ENCODE peak calls at places on chromosomes 1 and 21, in ten cellular contexts. N is hypothalamus, D is EL, P is mucosa of gallbladder, S is cerebellum, W is pancreas, J is NCI-H748 treated with DMSO at 0.1 percent for 48 hours, T is GM03348, R is T-helper 17 cell, G is GM04504. V is an unnamed sample.

GRCh38 chr21:30710499-30710898 is 8.1 kb downstream of the KRTAP21-3 start:
- DNase-seq in W (no peak), N (no peak), T (no peak), P (no peak), G (no peak), R (no peak), S (no peak), D (no peak), J (no peak), V (no peak)

GRCh38 chr1:81780705-81781454 is 19.9 kb upstream of the ADGRL2 start:
- DNase-seq in W (no peak), N (no peak), D (no peak), S (no peak), G (no peak), T (no peak), R (no peak), J (no peak), P (no peak), V (no peak)

GRCh38 chr21:14401217-14401616 is 18.3 kb upstream of the HSPA13 start:
- DNase-seq in W (no peak), R (no peak), T (no peak), S (no peak), G (no peak), P (no peak), J (no peak), D (no peak), N (no peak), V (no peak)

GRCh38 chr21:31386006-31386405 is 41.9 kb upstream of the TIAM1 start:
- DNase-seq in G (no peak), N (no peak), S (no peak), R (no peak), D (no peak), W (no peak), J (no peak), T (no peak), P (no peak), V (no peak)

GRCh38 chr1:178011101-178011828 is 41.4 kb upstream of the SEC16B start:
- DNase-seq in S (no peak), T (peak), N (no peak), P (no peak), R (no peak), J (no peak), G (no peak), D (peak), W (no peak), V (no peak)

GRCh38 chr1:156118175-156118868 is 3.8 kb downstream of the LMNA start:
- DNase-seq in S (no peak), W (peak), J (no peak), G (no peak), T (peak), R (no peak), P (no peak), N (no peak), D (peak), V (no peak)

GRCh38 chr1:230334447-230334837 is 91.7 kb downstream of the PGBD5 start:
- DNase-seq in P (no peak), G (no peak), N (no peak), S (no peak), W (no peak), R (no peak), T (no peak), D (no peak), J (no peak), V (no peak)

GRCh38 chr1:17189632-17190525 is 15.0 kb upstream of the PADI1 start:
- DNase-seq in G (peak), D (peak), S (no peak), P (no peak), W (no peak), R (no peak), T (peak), N (no peak), J (no peak), V (no peak)

GRCh38 chr1:4756851-4757580 is 102.6 kb downstream of the AJAP1 start:
- DNase-seq in N (no peak), T (no peak), S (no peak), J (no peak), G (no peak), P (no peak), R (no peak), W (no peak), D (no peak), V (peak)

GRCh38 chr1:12059722-12060464 is 3.2 kb upstream of the TNFRSF8 start:
- DNase-seq in D (no peak), T (no peak), J (no peak), S (no peak), W (no peak), R (no peak), N (no peak), G (no peak), P (no peak), V (no peak)

GRCh38 chr1:210883821-210884220 is 250.1 kb downstream of the KCNH1 start:
- DNase-seq in N (no peak), J (no peak), W (no peak), R (no peak), T (peak), P (no peak), D (peak), S (no peak), G (peak), V (no peak)

GRCh38 chr1:198167436-198167934 is 10.7 kb downstream of the NEK7 start:
- DNase-seq in J (no peak), T (no peak), G (no peak), W (no peak), N (no peak), R (no peak), P (no peak), D (peak), S (no peak), V (no peak)

GRCh38 chr1:34460193-34460592 is 283.5 kb downstream of the C1orf94 start:
- DNase-seq in T (peak), J (no peak), R (no peak), S (no peak), G (no peak), D (peak), N (no peak), P (peak), W (peak), V (peak)

GRCh38 chr1:44405804-44406743 is 1.0 kb downstream of the RNF220 start:
- DNase-seq in J (no peak), S (no peak), D (no peak), G (no peak), R (no peak), T (no peak), P (no peak), W (no peak), N (no peak), V (no peak)

GRCh38 chr1:9871021-9871420 is 39.0 kb downstream of the CTNNBIP1 start:
- DNase-seq in D (no peak), W (no peak), R (no peak), G (no peak), T (no peak), P (no peak), N (no peak), S (no peak), J (no peak), V (peak)

GRCh38 chr1:153985984-153986761 is at the start of gene RAB13:
- DNase-seq in D (peak), J (peak), N (peak), G (peak), W (peak), T (peak), S (peak), R (no peak), P (peak), V (peak)

GRCh38 chr1:47616906-47617305 is 179.1 kb downstream of the FOXD2 start:
- DNase-seq in J (no peak), N (no peak), W (no peak), S (no peak), G (no peak), T (no peak), D (no peak), R (no peak), P (peak), V (no peak)

GRCh38 chr21:36385909-36386642 is 884 bp downstream of the CHAF1B start:
- DNase-seq in W (no peak), S (peak), T (peak), G (no peak), D (peak), R (no peak), N (no peak), P (no peak), J (no peak), V (no peak)

GRCh38 chr1:247331526-247332214 is at the start of gene ZNF496:
- DNase-seq in J (peak), N (peak), P (peak), S (peak), D (peak), T (peak), W (peak), G (peak), R (peak), V (peak)

GRCh38 chr1:45796381-45796780 is 7.0 kb upstream of the MAST2 start:
- DNase-seq in G (no peak), D (no peak), S (no peak), N (no peak), W (no peak), T (no peak), P (no peak), R (no peak), J (no peak), V (no peak)

GRCh38 chr1:225896937-225897549 is 8.1 kb upstream of the LEFTY1 start:
- DNase-seq in W (peak), S (no peak), R (peak), J (no peak), D (no peak), N (no peak), P (peak), G (no peak), T (no peak), V (peak)

GRCh38 chr1:1073743-1074587 is at the start of gene RNF223:
- DNase-seq in W (peak), T (no peak), P (peak), R (no peak), N (no peak), J (peak), S (no peak), D (no peak), G (no peak), V (no peak)

GRCh38 chr1:3716351-3716750 is 35.9 kb upstream of the CCDC27 start:
- DNase-seq in R (no peak), W (no peak), N (no peak), P (no peak), J (no peak), G (no peak), T (no peak), D (no peak), S (no peak), V (no peak)

GRCh38 chr1:211683396-211684297 is 8.2 kb upstream of the NEK2 start:
- DNase-seq in N (no peak), R (no peak), J (no peak), D (no peak), T (no peak), G (no peak), S (no peak), P (no peak), W (no peak), V (no peak)

GRCh38 chr1:160767417-160768294 is 28.3 kb upstream of the LY9 start:
- DNase-seq in T (no peak), J (no peak), N (no peak), D (peak), R (no peak), P (no peak), W (no peak), G (no peak), S (no peak), V (no peak)

GRCh38 chr1:161305872-161306519 is 3.8 kb downstream of the MPZ start:
- DNase-seq in S (peak), R (peak), N (peak), W (peak), D (peak), P (peak), G (no peak), T (peak), J (no peak), V (peak)

GRCh38 chr1:52055066-52055853 is at the start of gene TXNDC12:
- DNase-seq in T (peak), J (peak), P (peak), D (peak), W (peak), S (peak), N (peak), G (peak), R (peak), V (peak)

V was measured in posterior cingulate gyrus.